ENCODE peak calls at places on chromosome 1, in four cellular contexts. J is kidney epithelial cell, S is colonic mucosa, Q is astrocyte. R is an unnamed sample.
A peak's percentile ranks its signal among the peaks of the same experiment; 100 is the strongest.

GRCh38 chr1:22239378-22239777 is 96.5 kb upstream of the WNT4 start:
- DNase-seq in J (no peak), S (peak; percentile 53), Q (no peak), R (no peak)

GRCh38 chr1:39142394-39143060 is 62.0 kb upstream of the MACF1 start:
- DNase-seq in J (peak; percentile 53), S (no peak), Q (peak; percentile 40), R (peak; percentile 46)

GRCh38 chr1:2575801-2576663 is 10.5 kb upstream of the PRXL2B start:
- DNase-seq in J (no peak), S (peak; percentile 97), Q (no peak), R (no peak)

GRCh38 chr1:22949807-22950462 is 22.7 kb downstream of the LACTBL1 start:
- DNase-seq in J (no peak), S (no peak), Q (no peak), R (no peak)

GRCh38 chr1:201452881-201453280 is 16.1 kb downstream of the PHLDA3 start:
- DNase-seq in J (no peak), S (no peak), Q (no peak), R (no peak)

GRCh38 chr1:226078336-226078735 is 15.8 kb downstream of the H3-3A start:
- DNase-seq in J (no peak), S (no peak), Q (no peak), R (no peak)

GRCh38 chr1:19737413-19737812 is 62.3 kb downstream of the TMCO4 start:
- DNase-seq in J (peak; percentile 51), S (no peak), Q (peak; percentile 41), R (no peak)

GRCh38 chr1:32338637-32339145 is 2.7 kb upstream of the MARCKSL1 start:
- DNase-seq in J (no peak), S (peak; percentile 54), Q (no peak), R (no peak)

GRCh38 chr1:233025156-233025555 is 74.7 kb downstream of the NTPCR start:
- DNase-seq in J (no peak), S (peak; percentile 77), Q (no peak), R (no peak)

GRCh38 chr1:167900907-167901306 is 13.0 kb downstream of the ADCY10 start:
- DNase-seq in J (no peak), S (no peak), Q (no peak), R (no peak)

GRCh38 chr1:154272999-154273563 is 652 bp downstream of the HAX1 start:
- DNase-seq in J (no peak), S (no peak), Q (no peak), R (no peak)

GRCh38 chr1:58773406-58773840 is 10.4 kb downstream of the JUN start:
- DNase-seq in J (no peak), S (peak; percentile 42), Q (peak; percentile 81), R (no peak)

GRCh38 chr1:235051521-235051920 is 77.1 kb downstream of the TOMM20 start:
- DNase-seq in J (no peak), S (no peak), Q (no peak), R (no peak)

GRCh38 chr1:31706384-31707058 is 2.7 kb upstream of the COL16A1 start:
- DNase-seq in J (no peak), S (no peak), Q (no peak), R (no peak)

GRCh38 chr1:94866178-94866822 is 46.1 kb downstream of the SLC44A3 start:
- DNase-seq in J (peak; percentile 25), S (no peak), Q (peak; percentile 88), R (no peak)

GRCh38 chr1:101406271-101406670 is 169.5 kb downstream of the S1PR1 start:
- DNase-seq in J (no peak), S (no peak), Q (no peak), R (no peak)

GRCh38 chr1:232822524-232822923 is 17.3 kb downstream of the MAP10 start:
- DNase-seq in J (no peak), S (no peak), Q (no peak), R (no peak)

GRCh38 chr1:43232071-43232470 is 37.7 kb upstream of the TMEM125 start:
- DNase-seq in J (no peak), S (no peak), Q (peak; percentile 70), R (no peak)

GRCh38 chr1:198007011-198007410 is 89.8 kb downstream of the LHX9 start:
- DNase-seq in J (no peak), S (no peak), Q (no peak), R (no peak)

GRCh38 chr1:2300004-2300771 is 72.1 kb downstream of the SKI start:
- DNase-seq in J (no peak), S (peak; percentile 37), Q (no peak), R (no peak)

GRCh38 chr1:201582261-201582951 is 43.5 kb downstream of the NAV1 start:
- DNase-seq in J (no peak), S (no peak), Q (peak; percentile 52), R (no peak)

GRCh38 chr1:116804736-116805135 is 50.5 kb downstream of the CD2 start:
- DNase-seq in J (no peak), S (no peak), Q (no peak), R (no peak)

DNA sequence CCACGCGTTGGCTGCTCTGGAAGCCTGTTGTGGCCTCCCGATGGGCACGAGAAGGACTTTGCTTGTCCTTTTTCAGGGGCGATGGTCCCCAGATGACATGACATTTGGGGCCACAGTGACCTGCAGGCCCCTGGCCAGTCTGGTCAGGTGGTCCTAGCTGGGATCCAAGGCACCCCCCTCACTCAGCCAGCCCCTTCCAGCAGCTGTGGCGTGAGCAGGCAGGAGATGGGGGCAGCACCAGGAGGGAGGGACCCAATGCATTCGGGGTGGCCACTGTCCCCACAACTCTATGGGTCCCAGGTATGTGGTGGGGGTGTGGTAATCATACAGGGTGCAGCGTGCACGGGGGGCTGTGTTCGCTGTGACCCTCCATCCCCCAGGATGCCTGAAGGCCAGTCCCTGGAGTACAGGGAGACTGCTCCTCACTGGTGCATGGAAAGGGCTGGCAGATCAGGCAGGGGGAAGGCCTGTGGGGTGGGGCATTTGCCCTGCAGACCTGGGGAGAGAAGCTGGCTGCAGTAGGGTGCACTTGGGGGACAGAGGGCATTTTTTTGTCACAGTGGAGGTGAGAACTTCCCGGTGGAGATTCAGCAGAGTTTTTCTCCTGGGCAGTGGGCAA is 31.7 kb downstream of the WNT3A start:
- DNase-seq in J (no peak), S (no peak), Q (no peak), R (no peak)
- H3K4me3 ChIP-seq in J (no peak overlapping the region), S (no peak overlapping the region), Q (no peak overlapping the region), R (no peak overlapping the region)

GRCh38 chr1:75764057-75764655 is 21.9 kb upstream of the RABGGTB start:
- DNase-seq in J (no peak), S (no peak), Q (no peak), R (no peak)
- TF ChIP-seq CTCF in J (no peak), S (no peak), Q (no peak), R (no peak)

GRCh38 chr1:7388488-7389185 is 382.5 kb upstream of the VAMP3 start:
- DNase-seq in J (no peak), S (no peak), Q (peak; percentile 27), R (no peak)

GRCh38 chr1:7389786-7390603 is 381.1 kb upstream of the VAMP3 start:
- DNase-seq in J (no peak), S (peak; percentile 13), Q (peak; percentile 26), R (no peak)

GRCh38 chr1:7390604-7391000 is 380.5 kb upstream of the VAMP3 start:
- DNase-seq in J (no peak), S (no peak), Q (no peak), R (no peak)

GRCh38 chr1:7388141-7388487 is 383.0 kb upstream of the VAMP3 start:
- DNase-seq in J (no peak), S (peak; percentile 14), Q (no peak), R (no peak)

GRCh38 chr1:7389201-7389785 is 381.8 kb upstream of the VAMP3 start:
- DNase-seq in J (no peak), S (no peak), Q (peak; percentile 70), R (no peak)
- H3K4me3 ChIP-seq in J (no peak overlapping the region), S (no peak overlapping the region), Q (no peak overlapping the region), R (no peak overlapping the region)

GRCh38 chr1:49225464-49225863 is 448.8 kb upstream of the BEND5 start:
- DNase-seq in J (no peak), S (no peak), Q (no peak), R (peak; percentile 58)

GRCh38 chr1:49226758-49227157 is 450.1 kb upstream of the BEND5 start:
- DNase-seq in J (no peak), S (no peak), Q (no peak), R (peak; percentile 55)

GRCh38 chr1:49234988-49235387 is 458.3 kb upstream of the BEND5 start:
- DNase-seq in J (no peak), S (no peak), Q (no peak), R (no peak)

DNA sequence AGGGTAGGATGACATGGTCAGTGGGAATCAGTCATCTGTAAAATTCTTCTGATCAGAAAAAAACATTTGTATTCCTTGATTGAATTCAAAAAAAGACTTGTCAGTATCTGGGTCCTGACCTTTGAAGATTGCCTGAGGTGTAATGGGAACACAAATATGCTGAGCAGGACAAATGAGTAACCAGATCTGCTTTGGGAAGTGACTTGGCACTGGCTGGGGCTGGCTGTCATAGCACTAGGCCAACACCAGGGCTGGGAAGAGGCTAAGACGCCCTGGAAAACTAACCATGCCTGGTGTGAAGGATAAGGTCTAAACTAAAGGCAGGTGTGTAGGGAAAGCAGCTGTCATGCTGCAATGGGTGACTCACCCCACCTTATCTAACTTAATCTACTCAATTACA is 452.9 kb upstream of the BEND5 start:
- DNase-seq in J (peak; percentile 29), S (no peak), Q (no peak), R (peak; percentile 86)
- TF ChIP-seq CTCF in J (peak; percentile 35), S (no peak), Q (no peak), R (peak; percentile 61)

DNA sequence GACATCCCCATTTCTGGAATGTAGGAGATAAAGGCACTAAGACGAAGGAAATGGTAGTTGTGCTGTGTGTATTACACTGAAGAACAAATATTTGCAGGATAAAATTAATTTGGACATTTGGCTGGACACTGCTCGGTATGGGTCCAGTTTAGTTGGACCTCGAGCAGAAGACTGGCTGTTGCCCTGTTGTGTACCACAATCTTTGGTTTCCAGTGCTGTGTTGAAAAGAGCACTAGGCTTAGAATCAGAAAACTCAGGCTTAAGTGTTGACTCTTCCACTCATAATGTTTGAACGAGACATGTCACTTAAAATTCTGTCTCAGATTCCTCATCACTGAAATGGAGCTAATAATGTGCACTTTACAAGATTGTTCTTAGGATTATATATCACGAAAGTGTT is 1.2 kb upstream of the ARPC5 start:
- DNase-seq in J (no peak), S (no peak), Q (no peak), R (no peak)
- H3K4me3 ChIP-seq in J (no peak overlapping the region), S (no peak overlapping the region), Q (peak overlapping the region; percentile 90), R (no peak overlapping the region)